ENCODE peak calls at places on chromosome 20, in seven cellular contexts. N, M, H, S, A, P and L are unnamed samples. For H3K4me1, the result is how much of the 10 kb centered on the place peaks cover.

GRCh38 chr20:34190679-34191090 is 50.5 kb upstream of the ASIP start:
- DNase-seq in N (no peak), M (peak), H (peak), S (peak), A (peak), P (peak), L (peak)

GRCh38 chr20:9054176-9054575 is 14.7 kb upstream of the PLCB4 start:
- DNase-seq in N (no peak), M (no peak), H (no peak), S (no peak), A (no peak), P (no peak), L (no peak)

GRCh38 chr20:41854765-41855164 is 236.6 kb upstream of the CHD6 start:
- DNase-seq in N (no peak), M (no peak), H (no peak), S (no peak), A (peak), P (no peak), L (no peak)

GRCh38 chr20:33359399-33360261 is 41.7 kb downstream of the CDK5RAP1 start:
- DNase-seq in N (no peak), M (no peak), H (no peak), S (no peak), A (no peak), P (no peak), L (no peak)

GRCh38 chr20:4555188-4555893 is 166.4 kb upstream of the PRND start:
- DNase-seq in N (no peak), M (no peak), H (no peak), S (no peak), A (peak), P (no peak), L (no peak)

GRCh38 chr20:61370841-61371303 is 118.8 kb downstream of the CDH4 start:
- DNase-seq in N (no peak), M (no peak), H (no peak), S (no peak), A (no peak), P (no peak), L (no peak)

GRCh38 chr20:51346686-51347485 is 195.6 kb downstream of the NFATC2 start:
- DNase-seq in N (no peak), M (no peak), H (no peak), S (no peak), A (peak), P (no peak), L (no peak)

GRCh38 chr20:56247954-56248782 is at the start of gene MC3R:
- DNase-seq in N (no peak), M (peak), H (no peak), S (no peak), A (peak), P (peak), L (no peak)

GRCh38 chr20:881051-881820 is 34.9 kb downstream of the ANGPT4 start:
- DNase-seq in N (no peak), M (no peak), H (no peak), S (no peak), A (peak), P (no peak), L (no peak)

GRCh38 chr20:20888273-20888656 is 175.8 kb upstream of the RALGAPA2 start:
- DNase-seq in N (no peak), M (no peak), H (no peak), S (no peak), A (no peak), P (no peak), L (no peak)

GRCh38 chr20:61835301-61835700 is 230.4 kb downstream of the TAF4 start:
- DNase-seq in N (no peak), M (no peak), H (no peak), S (no peak), A (no peak), P (no peak), L (no peak)

GRCh38 chr20:41889125-41889870 is 271.1 kb upstream of the CHD6 start:
- DNase-seq in N (no peak), M (no peak), H (no peak), S (no peak), A (peak), P (no peak), L (no peak)

GRCh38 chr20:37539424-37539823 is 11.7 kb upstream of the BLCAP start:
- DNase-seq in N (no peak), M (no peak), H (no peak), S (no peak), A (no peak), P (no peak), L (no peak)

GRCh38 chr20:34539756-34540155 is 18.8 kb upstream of the MAP1LC3A start:
- DNase-seq in N (no peak), M (no peak), H (no peak), S (no peak), A (no peak), P (no peak), L (no peak)

GRCh38 chr20:36975085-36975829 is 23.7 kb upstream of the SAMHD1 start:
- DNase-seq in N (no peak), M (no peak), H (no peak), S (peak), A (no peak), P (no peak), L (no peak)

GRCh38 chr20:22836877-22837276 is 198.2 kb upstream of the SSTR4 start:
- DNase-seq in N (no peak), M (no peak), H (no peak), S (no peak), A (peak), P (no peak), L (no peak)

GRCh38 chr20:48471734-48472408 is 355.9 kb downstream of the PREX1 start:
- DNase-seq in N (no peak), M (no peak), H (no peak), S (no peak), A (no peak), P (no peak), L (no peak)

GRCh38 chr20:45347936-45348809 is at the start of gene SDC4:
- DNase-seq in N (no peak), M (peak), H (peak), S (peak), A (peak), P (peak), L (peak)

GRCh38 chr20:31922181-31922580 is 29.7 kb downstream of the PDRG1 start:
- DNase-seq in N (no peak), M (no peak), H (no peak), S (no peak), A (no peak), P (no peak), L (peak)

GRCh38 chr20:24017160-24017761 is 28.7 kb upstream of the GGTLC1 start:
- DNase-seq in N (no peak), M (no peak), H (no peak), S (no peak), A (peak), P (no peak), L (no peak)

GRCh38 chr20:4893709-4894108 is 107.6 kb downstream of the SLC23A2 start:
- DNase-seq in N (no peak), M (no peak), H (no peak), S (no peak), A (no peak), P (no peak), L (no peak)

GRCh38 chr20:44273231-44274215 is 26.4 kb downstream of the GDAP1L1 start:
- DNase-seq in N (no peak), M (no peak), H (no peak), S (no peak), A (no peak), P (no peak), L (no peak)

GRCh38 chr20:32201977-32202363 is 5.6 kb downstream of the PLAGL2 start:
- DNase-seq in N (no peak), M (peak), H (no peak), S (no peak), A (no peak), P (no peak), L (no peak)

GRCh38 chr20:11173936-11174335 is 500.1 kb upstream of the JAG1 start:
- DNase-seq in N (no peak), M (no peak), H (no peak), S (no peak), A (no peak), P (no peak), L (no peak)

GRCh38 chr20:23335521-23335920 is 15.1 kb upstream of the NXT1 start:
- DNase-seq in N (no peak), M (no peak), H (no peak), S (no peak), A (no peak), P (no peak), L (no peak)

GRCh38 chr20:41011551-41012067 is 17.0 kb upstream of the TOP1 start:
- DNase-seq in N (no peak), M (no peak), H (no peak), S (no peak), A (no peak), P (no peak), L (no peak)

GRCh38 chr20:56690531-56691175 is 61.5 kb downstream of the TFAP2C start:
- DNase-seq in N (no peak), M (no peak), H (no peak), S (no peak), A (peak), P (no peak), L (no peak)

GRCh38 chr20:53574819-53575218 is 18.8 kb downstream of the ZNF217 start:
- DNase-seq in N (no peak), M (no peak), H (no peak), S (peak), A (no peak), P (peak), L (no peak)

GRCh38 chr20:53575481-53576194 is 18.0 kb downstream of the ZNF217 start:
- DNase-seq in N (no peak), M (no peak), H (no peak), S (peak), A (no peak), P (peak), L (no peak)

GRCh38 chr20:53576195-53576580 is 17.5 kb downstream of the ZNF217 start:
- DNase-seq in N (no peak), M (no peak), H (no peak), S (no peak), A (no peak), P (peak), L (no peak)

GRCh38 chr20:53578492-53579222 is 15.0 kb downstream of the ZNF217 start:
- DNase-seq in N (no peak), M (no peak), H (peak), S (peak), A (peak), P (peak), L (peak)

GRCh38 chr20:53576586-53577318 is 16.9 kb downstream of the ZNF217 start:
- DNase-seq in N (no peak), M (no peak), H (no peak), S (peak), A (no peak), P (no peak), L (no peak)
- H3K4me1 ChIP-seq in N (under half), M (under half), H (under half), S (half or more), A (under half), P (half or more), L (under half)

DNA sequence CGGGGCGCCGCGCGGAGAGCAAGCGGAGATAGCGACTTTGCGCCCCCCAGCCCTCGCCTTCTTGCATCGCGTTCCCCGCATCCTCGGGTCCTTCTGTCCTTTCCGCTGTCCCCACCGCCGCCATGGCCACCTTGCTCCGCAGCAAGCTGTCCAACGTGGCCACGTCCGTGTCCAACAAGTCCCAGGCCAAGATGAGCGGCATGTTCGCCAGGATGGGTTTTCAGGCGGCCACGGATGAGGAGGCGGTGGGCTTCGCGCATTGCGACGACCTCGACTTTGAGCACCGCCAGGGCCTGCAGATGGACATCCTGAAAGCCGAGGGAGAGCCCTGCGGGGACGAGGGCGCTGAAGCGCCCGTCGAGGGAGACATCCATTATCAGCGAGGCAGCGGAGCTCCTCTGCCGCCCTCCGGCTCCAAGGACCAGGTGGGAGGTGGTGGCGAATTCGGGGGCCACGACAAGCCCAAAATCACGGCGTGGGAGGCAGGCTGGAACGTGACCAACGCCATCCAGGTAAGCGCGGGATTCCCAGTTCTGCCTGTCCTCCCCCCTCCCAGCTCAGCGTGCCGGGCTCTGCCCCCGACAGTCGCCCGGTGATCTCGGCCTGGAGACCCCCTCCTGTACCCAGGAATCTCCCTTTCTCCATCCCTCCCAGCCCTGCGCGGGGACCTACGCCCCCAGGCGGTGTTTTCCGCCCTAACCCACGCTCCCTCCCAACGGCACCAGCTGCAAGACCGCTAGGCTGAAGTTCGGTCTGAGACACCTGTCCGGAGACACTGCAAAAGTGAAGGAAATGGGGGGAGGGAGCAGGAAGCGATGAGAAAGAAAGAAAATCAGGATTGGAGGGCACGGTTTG is 544 bp downstream of the SLC32A1 start:
- DNase-seq in N (no peak), M (no peak), H (no peak), S (no peak), A (no peak), P (no peak), L (no peak)
- H3K4me3 ChIP-seq in N (peak), M (no peak), H (no peak), S (no peak), A (no peak), P (no peak), L (no peak)

GRCh38 chr20:5989539-5989938 is 39.1 kb downstream of the MCM8 start:
- DNase-seq in N (no peak), M (no peak), H (no peak), S (no peak), A (peak), P (no peak), L (no peak)
- TF ChIP-seq CTCF in N (no peak), M (no peak), H (no peak), S (no peak), A (peak), P (no peak), L (no peak)

DNA sequence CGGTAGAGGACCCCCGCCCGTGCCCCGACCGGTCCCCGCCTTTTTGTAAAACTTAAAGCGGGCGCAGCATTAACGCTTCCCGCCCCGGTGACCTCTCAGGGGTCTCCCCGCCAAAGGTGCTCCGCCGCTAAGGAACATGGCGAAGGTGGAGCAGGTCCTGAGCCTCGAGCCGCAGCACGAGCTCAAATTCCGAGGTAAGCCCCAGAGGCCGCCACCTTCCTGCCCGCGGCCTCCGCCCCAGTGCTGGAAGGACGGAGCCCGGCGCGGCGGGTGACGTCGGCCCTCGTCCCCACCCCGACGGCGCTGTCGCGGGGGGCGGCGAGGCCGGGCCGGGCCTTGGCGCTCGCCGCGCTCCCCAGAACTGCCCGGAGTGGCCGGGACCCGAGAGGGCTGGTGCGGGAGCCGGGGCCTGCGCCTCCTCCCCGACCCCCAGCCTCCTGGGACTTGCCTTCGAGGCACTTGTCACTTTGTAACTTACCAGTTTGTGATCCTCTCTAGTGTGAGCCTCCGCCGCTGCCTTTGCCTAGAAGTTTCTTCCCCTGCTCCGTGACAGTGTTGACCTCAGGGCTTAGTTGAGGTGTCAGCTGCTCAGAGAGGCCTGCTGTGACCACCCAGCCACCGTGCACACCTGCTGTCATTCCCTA is 417 bp downstream of the VAPB start:
- DNase-seq in N (no peak), M (no peak), H (no peak), S (no peak), A (peak), P (peak), L (peak)
- H3K4me1 ChIP-seq in N (under half), M (under half), H (under half), S (under half), A (under half), P (half or more), L (under half)

GRCh38 chr20:60086936-60087562 is 128.8 kb downstream of the CDH26 start:
- DNase-seq in N (no peak), M (no peak), H (no peak), S (no peak), A (no peak), P (no peak), L (no peak)
- H3K4me3 ChIP-seq in N (peak), M (peak), H (no peak), S (no peak), A (no peak), P (no peak), L (peak)

GRCh38 chr20:63308218-63308911 is 15.4 kb downstream of the COL20A1 start:
- DNase-seq in N (no peak), M (no peak), H (no peak), S (no peak), A (no peak), P (no peak), L (no peak)

GRCh38 chr20:63311186-63311832 is 18.3 kb downstream of the COL20A1 start:
- DNase-seq in N (no peak), M (no peak), H (no peak), S (no peak), A (no peak), P (no peak), L (no peak)

GRCh38 chr20:63310265-63310971 is 17.4 kb downstream of the COL20A1 start:
- DNase-seq in N (no peak), M (no peak), H (no peak), S (no peak), A (peak), P (no peak), L (no peak)

GRCh38 chr20:63307538-63308217 is 14.7 kb downstream of the COL20A1 start:
- DNase-seq in N (no peak), M (no peak), H (no peak), S (no peak), A (no peak), P (no peak), L (no peak)

DNA sequence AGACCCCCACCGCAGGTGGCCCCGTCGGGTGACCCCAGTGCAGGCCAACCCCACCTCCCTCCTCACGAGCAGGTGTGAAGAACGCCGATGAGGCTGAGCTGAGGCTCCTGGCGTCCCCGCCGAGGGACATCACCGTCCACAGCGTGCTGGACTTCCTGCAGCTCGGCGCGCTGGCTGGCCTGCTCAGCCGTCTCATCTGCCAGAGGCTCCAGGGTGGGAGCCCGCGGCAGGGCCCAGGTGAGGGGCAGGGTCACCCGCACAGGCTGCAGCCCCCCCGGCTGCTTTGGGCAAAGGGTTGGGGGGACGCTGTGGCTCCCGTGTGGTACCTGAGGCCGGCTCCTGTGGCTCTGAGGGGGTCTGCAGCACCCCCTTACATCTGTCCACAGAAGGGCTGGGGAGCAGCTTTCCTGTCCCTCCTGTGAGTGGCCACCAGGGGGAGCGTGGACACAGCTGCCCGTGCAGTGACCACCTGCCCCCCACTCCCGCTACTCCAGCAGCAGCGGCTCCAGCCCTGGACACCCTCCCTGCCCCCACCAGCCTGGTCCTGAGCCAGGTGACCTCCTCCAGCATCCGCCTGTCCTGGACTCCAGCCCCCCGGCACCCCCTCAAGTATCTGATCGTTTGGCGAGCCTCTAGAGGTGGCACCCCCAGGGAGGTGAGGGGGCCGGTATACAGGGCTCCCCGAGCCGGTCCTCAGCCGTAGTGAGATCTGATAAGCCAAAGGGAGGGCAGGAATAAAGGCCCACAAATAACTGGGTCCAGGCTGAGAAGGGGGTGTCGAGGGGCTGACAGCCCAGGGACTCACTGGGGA is 16.5 kb downstream of the COL20A1 start:
- DNase-seq in N (no peak), M (no peak), H (peak), S (no peak), A (peak), P (peak), L (no peak)
- TF ChIP-seq CTCF in N (peak), M (peak), H (peak), S (peak), A (peak), P (peak), L (peak)

GRCh38 chr20:2133318-2134183 is 31.9 kb downstream of the STK35 start:
- DNase-seq in N (no peak), M (no peak), H (peak), S (no peak), A (peak), P (no peak), L (peak)
- H3K4me1 ChIP-seq in N (under half), M (under half), H (under half), S (under half), A (under half), P (half or more), L (half or more)